ENCODE peak calls at places on chromosomes 12 and 14, in five cellular contexts. H, M, B, A and Y are unnamed samples.

GRCh38 chr12:118377005-118377890 is 893 bp downstream of the SUDS3 start:
- DNase-seq in A (no peak), H (peak), B (no peak), M (peak), Y (peak)

GRCh38 chr12:126488786-126489185 is 1423.6 kb downstream of the AACS start:
- DNase-seq in H (no peak), B (no peak), M (no peak), A (no peak), Y (no peak)

GRCh38 chr12:104695453-104696148 is 238.9 kb downstream of the CHST11 start:
- DNase-seq in A (peak), H (peak), B (peak), M (peak), Y (peak)

GRCh38 chr12:13124661-13125505 is 21.4 kb upstream of the GSG1 start:
- DNase-seq in H (no peak), M (no peak), B (peak), A (no peak), Y (peak)

GRCh38 chr12:11795910-11796459 is 146.5 kb downstream of the ETV6 start:
- DNase-seq in B (no peak), A (peak), H (no peak), M (no peak), Y (peak)

GRCh38 chr12:69836015-69836414 is 11.0 kb downstream of the MYRFL start:
- DNase-seq in B (no peak), A (no peak), H (no peak), M (no peak), Y (no peak)

GRCh38 chr12:107801150-107801549 is 26.6 kb downstream of the ASCL4 start:
- DNase-seq in A (peak), H (no peak), M (no peak), B (no peak), Y (no peak)

GRCh38 chr14:21917699-21918436 is 244.2 kb upstream of the OR4E1 start:
- DNase-seq in M (peak), B (peak), A (peak), H (peak), Y (peak)

GRCh38 chr12:39990122-39991101 is 115.5 kb downstream of the SLC2A13 start:
- DNase-seq in A (peak), B (peak), M (peak), H (peak), Y (peak)

GRCh38 chr14:36771256-36771655 is 109.6 kb downstream of the PAX9 start:
- DNase-seq in M (no peak), H (no peak), B (no peak), A (no peak), Y (peak)

GRCh38 chr14:105492051-105492965 is 1.3 kb downstream of the TEDC1 start:
- DNase-seq in B (no peak), A (no peak), H (no peak), M (no peak), Y (no peak)

GRCh38 chr12:75177997-75178396 is 31.6 kb downstream of the KCNC2 start:
- DNase-seq in B (peak), H (no peak), M (no peak), A (peak), Y (peak)

GRCh38 chr12:68971404-68971803 is 38.4 kb upstream of the CPM start:
- DNase-seq in B (peak), A (peak), M (no peak), H (no peak), Y (no peak)

GRCh38 chr14:96285667-96286066 is 29.7 kb downstream of the BDKRB1 start:
- DNase-seq in B (peak), M (no peak), H (no peak), A (no peak), Y (no peak)

GRCh38 chr14:32298346-32298745 is 30.8 kb upstream of the AKAP6 start:
- DNase-seq in A (no peak), M (no peak), B (no peak), H (no peak), Y (no peak)

GRCh38 chr12:13538136-13538535 is 341.6 kb downstream of the EMP1 start:
- DNase-seq in B (no peak), H (no peak), M (no peak), A (no peak), Y (no peak)

GRCh38 chr14:95356245-95356850 is 36.6 kb upstream of the CLMN start:
- DNase-seq in B (no peak), M (no peak), H (no peak), A (no peak), Y (no peak)

GRCh38 chr12:71335668-71336257 is 103.8 kb upstream of the LGR5 start:
- DNase-seq in H (no peak), B (no peak), A (no peak), M (no peak), Y (no peak)

GRCh38 chr14:72024504-72024903 is 92.3 kb downstream of the RGS6 start:
- DNase-seq in B (no peak), A (no peak), M (no peak), H (no peak), Y (no peak)

GRCh38 chr12:39503445-39503844 is 60.5 kb upstream of the KIF21A start:
- DNase-seq in B (peak), M (no peak), A (peak), H (no peak), Y (peak)

GRCh38 chr14:85315290-85315689 is 214.7 kb upstream of the FLRT2 start:
- DNase-seq in A (no peak), H (no peak), B (no peak), M (no peak), Y (no peak)

GRCh38 chr14:103832046-103832445 is 15.3 kb downstream of the PPP1R13B start:
- DNase-seq in H (no peak), B (no peak), M (no peak), A (no peak), Y (no peak)

GRCh38 chr12:11862794-11863193 is 207.9 kb upstream of the BCL2L14 start:
- DNase-seq in B (peak), H (no peak), M (peak), A (peak), Y (peak)

GRCh38 chr14:73342670-73343069 is 105.4 kb downstream of the PAPLN start:
- DNase-seq in H (no peak), A (no peak), M (no peak), B (no peak), Y (no peak)

GRCh38 chr12:54932691-54933090 is 51.9 kb downstream of the TESPA1 start:
- DNase-seq in A (no peak), H (no peak), M (no peak), B (no peak), Y (no peak)